ENCODE peak calls at places on chromosomes 1 and 21, in five cellular contexts. W is sigmoid colon, O is left ventricle myocardium inferior, L is lower lobe of right lung, R is GM12878. D is an unnamed sample. For H3K36me3, the result is how much of the 10 kb centered on the place peaks cover.

GRCh38 chr1:78323311-78323710 is 167.5 kb upstream of the PTGFR start:
- DNase-seq in W (no peak), O (no peak), L (no peak), R (no peak), D (no peak)

GRCh38 chr1:209506101-209506500 is 77.4 kb upstream of the CAMK1G start:
- DNase-seq in W (no peak), O (no peak), L (no peak), R (no peak), D (no peak)

GRCh38 chr1:29200905-29201594 is 19.4 kb upstream of the SRSF4 start:
- DNase-seq in W (no peak), O (no peak), L (no peak), R (no peak), D (no peak)

GRCh38 chr1:9573723-9574122 is 15.0 kb upstream of the TMEM201 start:
- DNase-seq in W (no peak), O (no peak), L (no peak), R (no peak), D (no peak)

GRCh38 chr1:179478370-179478769 is 97.4 kb downstream of the NPHS2 start:
- DNase-seq in W (no peak), O (no peak), L (no peak), R (no peak), D (no peak)

GRCh38 chr1:67824771-67825170 is 8.5 kb downstream of the GNG12 start:
- DNase-seq in W (no peak), O (no peak), L (no peak), R (no peak), D (no peak)

GRCh38 chr1:12166834-12167492 is at the start of gene TNFRSF1B:
- DNase-seq in W (peak), O (peak), L (peak), R (no peak), D (peak)

GRCh38 chr21:26388731-26389231 is 184.3 kb downstream of the CYYR1 start:
- DNase-seq in W (no peak), O (no peak), L (no peak), R (no peak), D (no peak)

GRCh38 chr1:223720987-223721591 is 8.8 kb downstream of the CAPN2 start:
- DNase-seq in W (no peak), O (no peak), L (no peak), R (no peak), D (peak)

GRCh38 chr1:202952818-202953217 is 5.3 kb downstream of the ADIPOR1 start:
- DNase-seq in W (peak), O (no peak), L (peak), R (no peak), D (no peak)

GRCh38 chr1:93616996-93617669 is 64.5 kb downstream of the BCAR3 start:
- DNase-seq in W (peak), O (peak), L (peak), R (no peak), D (no peak)

DNA sequence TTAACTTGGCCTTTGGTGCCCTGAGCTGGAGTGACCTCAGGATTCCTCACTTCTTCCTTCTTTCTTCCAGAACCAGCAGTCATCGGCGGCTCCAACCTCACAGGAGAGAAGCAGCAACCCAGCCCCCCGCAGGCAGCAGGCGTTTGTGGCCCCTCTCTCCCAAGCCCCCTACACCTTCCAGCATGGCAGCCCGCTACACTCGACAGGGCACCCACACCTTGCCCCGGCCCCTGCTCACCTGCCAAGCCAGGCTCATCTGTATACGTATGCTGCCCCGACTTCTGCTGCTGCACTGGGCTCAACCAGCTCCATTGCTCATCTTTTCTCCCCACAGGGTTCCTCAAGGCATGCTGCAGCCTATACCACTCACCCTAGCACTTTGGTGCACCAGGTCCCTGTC is 6.3 kb upstream of the OLFML3 start:
- DNase-seq in W (no peak), O (no peak), L (no peak), R (no peak), D (no peak)
- H3K36me3 ChIP-seq in W (under half), O (half or more), L (half or more), R (under half), D (under half)

DNA sequence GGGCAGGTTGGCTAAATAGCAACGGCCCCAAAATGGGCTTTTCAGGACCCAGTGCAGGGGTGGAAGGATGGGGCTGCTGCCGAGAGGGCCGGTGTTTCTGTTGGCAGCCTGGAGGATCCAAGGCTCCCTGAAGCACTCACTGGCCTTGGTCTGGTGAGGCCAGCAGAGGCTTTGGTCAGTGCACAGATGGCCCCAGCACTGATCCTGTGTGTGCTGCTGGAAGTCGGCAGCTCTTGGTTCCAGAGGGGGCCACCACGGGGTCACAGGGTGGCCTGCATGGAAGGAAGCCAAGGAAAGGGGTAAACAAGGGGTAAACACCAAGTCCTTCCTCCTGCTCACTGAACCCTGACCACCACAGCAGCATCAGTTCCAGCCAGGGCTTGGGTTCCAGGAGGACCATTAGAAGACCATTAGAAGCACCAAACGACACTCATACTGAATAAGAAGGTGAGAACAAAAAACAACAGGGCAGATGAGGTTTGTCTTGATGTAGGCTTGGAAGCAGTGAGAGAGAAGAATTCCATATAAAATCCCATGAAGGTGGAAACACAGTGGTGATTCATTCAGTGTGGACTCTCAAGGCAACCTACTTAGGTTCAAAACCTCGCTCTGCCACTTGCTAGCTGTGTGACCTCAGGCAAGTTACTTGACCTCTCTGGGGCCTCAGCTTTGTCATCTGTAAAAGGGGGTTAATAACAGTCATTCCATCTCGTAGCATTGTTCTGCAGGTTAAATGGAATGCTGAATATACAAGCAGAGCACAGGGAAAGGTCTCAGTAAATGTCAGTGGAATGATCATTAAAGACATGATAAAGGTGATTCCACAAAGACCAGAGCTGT is 184.5 kb downstream of the RUNX1 start:
- DNase-seq in W (no peak), O (no peak), L (no peak), R (no peak), D (no peak)
- H3K36me3 ChIP-seq in W (under half), O (under half), L (half or more), R (under half), D (half or more)

GRCh38 chr1:156794506-156795373 is 21.9 kb downstream of the SH2D2A start:
- DNase-seq in W (no peak), O (no peak), L (no peak), R (no peak), D (no peak)

GRCh38 chr1:156796340-156797097 is 20.1 kb downstream of the SH2D2A start:
- DNase-seq in W (no peak), O (no peak), L (no peak), R (no peak), D (no peak)

GRCh38 chr1:156795787-156796186 is 20.9 kb downstream of the SH2D2A start:
- DNase-seq in W (no peak), O (no peak), L (no peak), R (no peak), D (no peak)

GRCh38 chr1:156797212-156797871 is 19.3 kb downstream of the SH2D2A start:
- DNase-seq in W (no peak), O (no peak), L (no peak), R (no peak), D (no peak)

DNA sequence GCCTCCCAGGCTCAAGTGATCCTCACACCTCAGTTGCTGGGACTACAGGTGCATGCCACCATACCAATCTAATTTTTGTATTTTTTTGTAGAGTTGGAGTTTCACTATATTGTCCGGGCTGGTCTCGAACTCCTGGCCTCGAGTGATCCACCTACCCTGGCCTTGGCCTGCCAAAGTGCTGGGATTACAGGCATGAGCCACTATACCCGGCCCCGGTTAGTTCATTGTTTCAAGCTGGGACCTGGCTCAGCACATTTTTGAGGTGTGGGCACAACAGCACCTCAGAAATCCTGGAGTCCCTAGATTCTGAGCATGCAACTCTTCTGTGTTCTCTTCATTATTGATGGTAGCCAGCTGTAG is 21.3 kb downstream of the SH2D2A start:
- DNase-seq in W (no peak), O (no peak), L (no peak), R (no peak), D (no peak)
- H3K36me3 ChIP-seq in W (under half), O (half or more), L (half or more), R (half or more), D (half or more)

GRCh38 chr1:26752519-26752918 is 35.2 kb upstream of the PIGV start:
- DNase-seq in W (no peak), O (peak), L (no peak), R (no peak), D (no peak)
- H3K36me3 ChIP-seq in W (under half), O (under half), L (half or more), R (under half), D (under half)

GRCh38 chr1:197797010-197797409 is 21.7 kb upstream of the DENND1B start:
- DNase-seq in W (no peak), O (no peak), L (no peak), R (no peak), D (no peak)
- H3K36me3 ChIP-seq in W (under half), O (under half), L (under half), R (under half), D (under half)

GRCh38 chr1:64861611-64862010 is 104.7 kb downstream of the JAK1 start:
- DNase-seq in W (no peak), O (no peak), L (no peak), R (no peak), D (no peak)
- H3K36me3 ChIP-seq in W (under half), O (half or more), L (half or more), R (under half), D (under half)

DNA sequence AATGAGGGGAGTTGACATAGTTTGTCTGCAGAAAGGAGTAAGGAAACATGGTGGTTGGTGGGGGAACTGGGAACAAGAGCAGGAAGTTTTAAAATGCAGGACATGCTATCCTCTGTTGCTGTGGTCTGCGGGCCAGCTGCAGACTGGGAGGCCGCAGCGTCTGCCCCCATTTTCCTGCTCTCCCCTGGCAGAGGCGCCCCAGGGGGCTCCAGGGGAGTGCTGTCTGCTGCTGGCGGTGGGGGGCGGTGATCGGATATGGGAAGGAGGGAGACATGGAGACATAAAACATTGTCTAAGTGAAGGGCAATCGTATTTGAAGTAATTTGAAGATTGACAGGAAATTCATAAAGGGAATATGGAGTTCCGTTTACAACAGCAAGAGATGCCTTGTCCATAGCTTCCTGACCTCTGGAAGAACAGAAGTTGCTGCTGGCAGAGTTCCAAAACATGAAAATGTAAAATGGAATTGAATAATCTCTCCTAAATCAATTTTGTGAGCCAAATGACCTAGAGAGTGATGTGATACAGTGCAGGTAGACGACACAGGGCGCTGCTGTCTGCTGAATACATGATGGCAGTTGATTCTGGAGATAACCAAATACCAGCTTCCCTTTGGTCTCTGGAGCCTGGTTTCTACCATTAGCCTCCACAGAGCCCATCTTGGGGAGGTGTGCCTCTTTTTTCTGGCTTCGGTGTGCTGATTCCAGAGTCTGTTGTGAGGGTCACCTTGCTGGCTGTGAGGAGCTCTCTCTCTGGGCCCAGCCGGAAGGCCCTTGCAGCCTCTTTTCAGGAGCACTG is 61.0 kb downstream of the PCBP3 start:
- DNase-seq in W (no peak), O (no peak), L (no peak), R (no peak), D (no peak)
- H3K36me3 ChIP-seq in W (under half), O (under half), L (under half), R (under half), D (under half)

GRCh38 chr1:198492872-198493271 is 47.6 kb downstream of the ATP6V1G3 start:
- DNase-seq in W (no peak), O (no peak), L (no peak), R (no peak), D (no peak)
- H3K36me3 ChIP-seq in W (under half), O (under half), L (under half), R (under half), D (under half)

D was measured in left lung.